ENCODE peak calls at places on chromosomes 12 and 14, in seven cellular contexts. One of them, this sample, is unnamed.

GRCh38 chr12:104802198-104802597 is 155.9 kb downstream of the SLC41A2 start:
- DNase-seq in SK-N-SH: no peak
- DNase-seq in K562: no peak
- DNase-seq in GM12891: no peak
- DNase-seq in GM12878: no peak
- DNase-seq in H1: no peak
- DNase-seq in HepG2: no peak
- DNase-seq in this sample: no peak

GRCh38 chr14:24861083-24861630 is 188.8 kb downstream of the STXBP6 start:
- DNase-seq in SK-N-SH: no peak
- DNase-seq in K562: no peak
- DNase-seq in GM12891: no peak
- DNase-seq in GM12878: no peak
- DNase-seq in H1: no peak
- DNase-seq in HepG2: peak; percentile 43
- DNase-seq in this sample: no peak

GRCh38 chr14:29798776-29799175 is 128.9 kb downstream of the PRKD1 start:
- DNase-seq in SK-N-SH: no peak
- DNase-seq in K562: no peak
- DNase-seq in GM12891: no peak
- DNase-seq in GM12878: no peak
- DNase-seq in H1: no peak
- DNase-seq in HepG2: no peak
- DNase-seq in this sample: no peak

GRCh38 chr14:69637503-69638030 is 26.2 kb downstream of the SUSD6 start:
- DNase-seq in SK-N-SH: peak; percentile 73
- DNase-seq in K562: peak; percentile 38
- DNase-seq in GM12891: no peak
- DNase-seq in GM12878: no peak
- DNase-seq in H1: no peak
- DNase-seq in HepG2: peak; percentile 60
- DNase-seq in this sample: no peak

GRCh38 chr14:94748667-94749347 is 21.1 kb downstream of the GSC start:
- DNase-seq in SK-N-SH: peak; percentile 53
- DNase-seq in K562: no peak
- DNase-seq in GM12891: no peak
- DNase-seq in GM12878: no peak
- DNase-seq in H1: no peak
- DNase-seq in HepG2: peak; percentile 21
- DNase-seq in this sample: no peak

GRCh38 chr12:106248849-106249371 is 1.1 kb upstream of the CKAP4 start:
- DNase-seq in SK-N-SH: no peak
- DNase-seq in K562: no peak
- DNase-seq in GM12891: no peak
- DNase-seq in GM12878: no peak
- DNase-seq in H1: no peak
- DNase-seq in HepG2: no peak
- DNase-seq in this sample: no peak

GRCh38 chr12:118377891-118378470 is 1.6 kb downstream of the SUDS3 start:
- DNase-seq in SK-N-SH: peak; percentile 73
- DNase-seq in K562: peak; percentile 64
- DNase-seq in GM12891: peak; percentile 32
- DNase-seq in GM12878: no peak
- DNase-seq in H1: no peak
- DNase-seq in HepG2: peak; percentile 36
- DNase-seq in this sample: no peak

GRCh38 chr12:49200882-49201594 is 12.2 kb upstream of the TUBA1A start:
- DNase-seq in SK-N-SH: peak; percentile 34
- DNase-seq in K562: peak; percentile 63
- DNase-seq in GM12891: peak; percentile 30
- DNase-seq in GM12878: peak; percentile 17
- DNase-seq in H1: no peak
- DNase-seq in HepG2: no peak
- DNase-seq in this sample: no peak

GRCh38 chr14:102591372-102591943 is 991 bp upstream of the RCOR1 start:
- DNase-seq in SK-N-SH: peak; percentile 67
- DNase-seq in K562: peak; percentile 62
- DNase-seq in GM12891: no peak
- DNase-seq in GM12878: no peak
- DNase-seq in H1: no peak
- DNase-seq in HepG2: no peak
- DNase-seq in this sample: no peak

GRCh38 chr12:78209851-78210493 is 379.3 kb downstream of the NAV3 start:
- DNase-seq in SK-N-SH: no peak
- DNase-seq in K562: no peak
- DNase-seq in GM12891: no peak
- DNase-seq in GM12878: no peak
- DNase-seq in H1: no peak
- DNase-seq in HepG2: no peak
- DNase-seq in this sample: no peak

GRCh38 chr14:22671622-22672021 is 27.5 kb upstream of the OR6J1 start:
- DNase-seq in SK-N-SH: no peak
- DNase-seq in K562: peak; percentile 35
- DNase-seq in GM12891: no peak
- DNase-seq in GM12878: no peak
- DNase-seq in H1: no peak
- DNase-seq in HepG2: no peak
- DNase-seq in this sample: no peak

GRCh38 chr12:9597365-9597764 is 10.4 kb downstream of the KLRB1 start:
- DNase-seq in SK-N-SH: no peak
- DNase-seq in K562: no peak
- DNase-seq in GM12891: no peak
- DNase-seq in GM12878: no peak
- DNase-seq in H1: no peak
- DNase-seq in HepG2: no peak
- DNase-seq in this sample: no peak

GRCh38 chr14:35669782-35670181 is 135.8 kb downstream of the INSM2 start:
- DNase-seq in SK-N-SH: no peak
- DNase-seq in K562: no peak
- DNase-seq in GM12891: no peak
- DNase-seq in GM12878: no peak
- DNase-seq in H1: no peak
- DNase-seq in HepG2: no peak
- DNase-seq in this sample: no peak

GRCh38 chr12:27081668-27082091 is 698 bp downstream of the C12orf71 start:
- DNase-seq in SK-N-SH: no peak
- DNase-seq in K562: no peak
- DNase-seq in GM12891: no peak
- DNase-seq in GM12878: no peak
- DNase-seq in H1: peak; percentile 5
- DNase-seq in HepG2: peak; percentile 10
- DNase-seq in this sample: no peak

GRCh38 chr14:95330591-95331370 is 11.1 kb upstream of the CLMN start:
- DNase-seq in SK-N-SH: no peak
- DNase-seq in K562: no peak
- DNase-seq in GM12891: no peak
- DNase-seq in GM12878: no peak
- DNase-seq in H1: no peak
- DNase-seq in HepG2: no peak
- DNase-seq in this sample: no peak

GRCh38 chr14:93962701-93963601 is 13.4 kb downstream of the ASB2 start:
- DNase-seq in SK-N-SH: no peak
- DNase-seq in K562: no peak
- DNase-seq in GM12891: peak; percentile 47
- DNase-seq in GM12878: peak; percentile 72
- DNase-seq in H1: no peak
- DNase-seq in HepG2: no peak
- DNase-seq in this sample: no peak

GRCh38 chr14:77498120-77498979 is at the start of gene ISM2:
- DNase-seq in SK-N-SH: peak; percentile 86
- DNase-seq in K562: peak; percentile 80
- DNase-seq in GM12891: peak; percentile 74
- DNase-seq in GM12878: no peak
- DNase-seq in H1: no peak
- DNase-seq in HepG2: peak; percentile 44
- DNase-seq in this sample: peak; percentile 67

GRCh38 chr12:80620281-80620680 is 87.2 kb upstream of the MYF6 start:
- DNase-seq in SK-N-SH: no peak
- DNase-seq in K562: no peak
- DNase-seq in GM12891: no peak
- DNase-seq in GM12878: no peak
- DNase-seq in H1: no peak
- DNase-seq in HepG2: no peak
- DNase-seq in this sample: no peak

GRCh38 chr12:80624986-80625530 is 82.4 kb upstream of the MYF6 start:
- DNase-seq in SK-N-SH: no peak
- DNase-seq in K562: no peak
- DNase-seq in GM12891: no peak
- DNase-seq in GM12878: no peak
- DNase-seq in H1: no peak
- DNase-seq in HepG2: no peak
- DNase-seq in this sample: no peak

GRCh38 chr12:80617733-80618132 is 89.7 kb upstream of the MYF6 start:
- DNase-seq in SK-N-SH: no peak
- DNase-seq in K562: no peak
- DNase-seq in GM12891: no peak
- DNase-seq in GM12878: no peak
- DNase-seq in H1: no peak
- DNase-seq in HepG2: no peak
- DNase-seq in this sample: no peak

GRCh38 chr12:80625901-80626300 is 81.5 kb upstream of the MYF6 start:
- DNase-seq in SK-N-SH: no peak
- DNase-seq in K562: no peak
- DNase-seq in GM12891: no peak
- DNase-seq in GM12878: no peak
- DNase-seq in H1: no peak
- DNase-seq in HepG2: no peak
- DNase-seq in this sample: no peak

GRCh38 chr12:80622271-80622670 is 85.2 kb upstream of the MYF6 start:
- DNase-seq in SK-N-SH: no peak
- DNase-seq in K562: no peak
- DNase-seq in GM12891: no peak
- DNase-seq in GM12878: no peak
- DNase-seq in H1: no peak
- DNase-seq in HepG2: no peak
- DNase-seq in this sample: no peak
- TF ChIP-seq TAF1 in SK-N-SH: no peak
- TF ChIP-seq TAF1 in K562: no peak
- TF ChIP-seq TAF1 in GM12891: no peak
- TF ChIP-seq TAF1 in GM12878: no peak
- TF ChIP-seq TAF1 in H1: no peak
- TF ChIP-seq TAF1 in HepG2: no peak
- TF ChIP-seq TAF1 in this sample: no peak

GRCh38 chr14:91453744-91454143 is 36.1 kb upstream of the CCDC88C start:
- DNase-seq in SK-N-SH: no peak
- DNase-seq in K562: no peak
- DNase-seq in GM12891: no peak
- DNase-seq in GM12878: no peak
- DNase-seq in H1: no peak
- DNase-seq in HepG2: no peak
- DNase-seq in this sample: no peak
- TF ChIP-seq POLR2AphosphoS5 in SK-N-SH: peak; percentile 6
- TF ChIP-seq POLR2AphosphoS5 in K562: no peak
- TF ChIP-seq POLR2AphosphoS5 in GM12891: peak; percentile 54
- TF ChIP-seq POLR2AphosphoS5 in GM12878: no peak
- TF ChIP-seq POLR2AphosphoS5 in H1: peak; percentile 78
- TF ChIP-seq POLR2AphosphoS5 in HepG2: no peak
- TF ChIP-seq POLR2AphosphoS5 in this sample: peak; percentile 38

DNA sequence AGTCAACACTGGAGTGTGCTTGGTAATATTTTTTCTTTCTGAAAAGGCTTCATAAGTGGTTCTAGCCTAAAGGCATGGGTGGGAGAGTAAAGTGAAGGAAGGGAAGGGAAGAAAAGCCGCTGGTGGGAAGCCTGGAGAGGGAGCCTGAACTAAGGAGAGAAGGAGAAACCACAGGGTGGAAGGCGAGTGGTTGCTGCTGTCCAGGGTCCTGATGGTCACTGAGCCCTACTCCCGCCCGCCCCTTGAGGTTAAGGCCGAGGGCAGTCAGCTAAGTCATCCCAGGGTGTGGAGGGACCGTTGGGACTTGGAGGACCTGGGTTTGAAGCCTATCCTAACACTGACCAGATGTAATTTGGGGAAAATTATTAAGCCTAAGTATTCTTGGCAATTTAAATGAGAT is 189.1 kb downstream of the PIWIL1 start:
- DNase-seq in SK-N-SH: no peak
- DNase-seq in K562: peak; percentile 71
- DNase-seq in GM12891: no peak
- DNase-seq in GM12878: no peak
- DNase-seq in H1: peak; percentile 9
- DNase-seq in HepG2: peak; percentile 14
- DNase-seq in this sample: no peak
- TF ChIP-seq TAF1 in SK-N-SH: no peak
- TF ChIP-seq TAF1 in K562: no peak
- TF ChIP-seq TAF1 in GM12891: no peak
- TF ChIP-seq TAF1 in GM12878: no peak
- TF ChIP-seq TAF1 in H1: no peak
- TF ChIP-seq TAF1 in HepG2: no peak
- TF ChIP-seq TAF1 in this sample: no peak

DNA sequence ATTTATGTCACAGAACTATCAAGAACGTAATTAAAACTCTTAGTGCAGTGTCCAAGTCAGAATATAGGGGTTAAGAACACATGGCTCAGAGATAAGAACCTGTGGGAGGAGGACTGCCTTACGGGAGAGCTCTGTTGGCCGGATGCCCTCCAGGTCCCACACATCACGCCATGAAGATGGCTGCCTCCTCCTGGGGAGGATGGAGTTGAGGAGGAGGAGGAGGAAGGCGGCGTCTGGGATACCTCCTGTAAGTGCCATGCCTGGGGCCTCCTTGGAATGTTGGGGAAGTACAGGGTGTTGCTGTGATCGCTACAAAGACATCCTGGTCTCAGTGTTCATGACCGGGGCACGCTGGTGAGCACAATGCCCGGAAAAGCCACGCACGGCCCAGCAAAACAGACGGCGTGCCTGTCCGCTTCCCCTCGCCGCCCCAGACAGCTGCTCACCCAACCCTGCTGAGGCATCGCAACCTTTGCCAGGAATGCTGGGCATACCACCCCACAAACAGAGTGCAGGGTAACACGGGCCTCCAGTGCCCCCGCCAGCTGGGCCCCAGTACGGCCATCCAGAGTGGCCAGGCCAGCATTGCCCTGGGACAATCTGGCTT is 28.7 kb upstream of the CD9 start:
- DNase-seq in SK-N-SH: no peak
- DNase-seq in K562: peak; percentile 28
- DNase-seq in GM12891: no peak
- DNase-seq in GM12878: no peak
- DNase-seq in H1: no peak
- DNase-seq in HepG2: no peak
- DNase-seq in this sample: no peak
- TF ChIP-seq POLR2AphosphoS5 in SK-N-SH: no peak
- TF ChIP-seq POLR2AphosphoS5 in K562: no peak
- TF ChIP-seq POLR2AphosphoS5 in GM12891: no peak
- TF ChIP-seq POLR2AphosphoS5 in GM12878: no peak
- TF ChIP-seq POLR2AphosphoS5 in H1: no peak
- TF ChIP-seq POLR2AphosphoS5 in HepG2: no peak
- TF ChIP-seq POLR2AphosphoS5 in this sample: no peak

GRCh38 chr14:72736791-72737559 is 156.9 kb downstream of the DPF3 start:
- DNase-seq in SK-N-SH: peak; percentile 68
- DNase-seq in K562: no peak
- DNase-seq in GM12891: no peak
- DNase-seq in GM12878: no peak
- DNase-seq in H1: no peak
- DNase-seq in HepG2: no peak
- DNase-seq in this sample: no peak
- TF ChIP-seq TAF1 in SK-N-SH: no peak
- TF ChIP-seq TAF1 in K562: no peak
- TF ChIP-seq TAF1 in GM12891: no peak
- TF ChIP-seq TAF1 in GM12878: no peak
- TF ChIP-seq TAF1 in H1: no peak
- TF ChIP-seq TAF1 in HepG2: no peak
- TF ChIP-seq TAF1 in this sample: no peak